ENCODE peak calls at places on chromosomes 2 and 18, in five cellular contexts. One of them, this sample, is unnamed.
A peak's percentile ranks its signal among the peaks of the same experiment; 100 is the strongest.

GRCh38 chr18:3367491-3368091 is 82.4 kb upstream of the TGIF1 start:
- DNase-seq in foreskin keratinocyte: peak; percentile 60
- DNase-seq in glomerular endothelial cell: no peak
- DNase-seq in germinal center: no peak
- DNase-seq in Daoy: no peak
- DNase-seq in this sample: peak; percentile 49

GRCh38 chr2:25116956-25117355 is 51.4 kb downstream of the POMC start:
- DNase-seq in foreskin keratinocyte: no peak
- DNase-seq in glomerular endothelial cell: no peak
- DNase-seq in germinal center: no peak
- DNase-seq in Daoy: no peak
- DNase-seq in this sample: no peak

GRCh38 chr2:180947208-180947689 is 33.2 kb upstream of the UBE2E3 start:
- DNase-seq in foreskin keratinocyte: no peak
- DNase-seq in glomerular endothelial cell: no peak
- DNase-seq in germinal center: no peak
- DNase-seq in Daoy: no peak
- DNase-seq in this sample: no peak

GRCh38 chr2:158712791-158713522 is 82.2 kb upstream of the DAPL1 start:
- DNase-seq in foreskin keratinocyte: no peak
- DNase-seq in glomerular endothelial cell: no peak
- DNase-seq in germinal center: no peak
- DNase-seq in Daoy: no peak
- DNase-seq in this sample: no peak

GRCh38 chr18:495017-495416 is 5.5 kb downstream of the COLEC12 start:
- DNase-seq in foreskin keratinocyte: no peak
- DNase-seq in glomerular endothelial cell: no peak
- DNase-seq in germinal center: no peak
- DNase-seq in Daoy: no peak
- DNase-seq in this sample: no peak

GRCh38 chr2:113117594-113118262 is 9.7 kb upstream of the IL1RN start:
- DNase-seq in foreskin keratinocyte: peak; percentile 98
- DNase-seq in glomerular endothelial cell: no peak
- DNase-seq in germinal center: no peak
- DNase-seq in Daoy: peak; percentile 92
- DNase-seq in this sample: peak; percentile 23

GRCh38 chr2:237628482-237629187 is 1.2 kb downstream of the LRRFIP1 start:
- DNase-seq in foreskin keratinocyte: no peak
- DNase-seq in glomerular endothelial cell: no peak
- DNase-seq in germinal center: no peak
- DNase-seq in Daoy: no peak
- DNase-seq in this sample: no peak

GRCh38 chr2:173652311-173652710 is 297.6 kb downstream of the CDCA7 start:
- DNase-seq in foreskin keratinocyte: peak; percentile 91
- DNase-seq in glomerular endothelial cell: no peak
- DNase-seq in germinal center: no peak
- DNase-seq in Daoy: peak; percentile 83
- DNase-seq in this sample: peak; percentile 95

GRCh38 chr2:170827841-170828532 is 11.3 kb downstream of the GAD1 start:
- DNase-seq in foreskin keratinocyte: no peak
- DNase-seq in glomerular endothelial cell: no peak
- DNase-seq in germinal center: no peak
- DNase-seq in Daoy: no peak
- DNase-seq in this sample: no peak